ENCODE peak calls at places on chromosomes 5 and 9, in nine cellular contexts. U, X, D, R, I, L, O, K and Y are unnamed samples.

GRCh38 chr5:1484416-1485319 is 39.1 kb downstream of the LPCAT1 start:
- DNase-seq in U (no peak), X (no peak), D (no peak), R (no peak), I (no peak), L (no peak), O (peak), K (no peak), Y (no peak)

GRCh38 chr9:15697459-15697858 is 144.6 kb downstream of the CCDC171 start:
- DNase-seq in U (no peak), X (no peak), D (no peak), R (no peak), I (no peak), L (no peak), O (no peak), K (peak), Y (no peak)

GRCh38 chr9:89427621-89428221 is 70.2 kb downstream of the SEMA4D start:
- DNase-seq in U (no peak), X (no peak), D (no peak), R (no peak), I (peak), L (no peak), O (peak), K (no peak), Y (no peak)

GRCh38 chr9:134445000-134445399 is 118.7 kb downstream of the RXRA start:
- DNase-seq in U (no peak), X (no peak), D (no peak), R (no peak), I (no peak), L (no peak), O (no peak), K (peak), Y (no peak)

GRCh38 chr9:131095666-131096489 is 453 bp upstream of the AIF1L start:
- DNase-seq in U (no peak), X (peak), D (no peak), R (no peak), I (peak), L (peak), O (no peak), K (peak), Y (no peak)

GRCh38 chr5:92242170-92242569 is 859.1 kb upstream of the ARRDC3 start:
- DNase-seq in U (no peak), X (no peak), D (no peak), R (no peak), I (no peak), L (no peak), O (no peak), K (no peak), Y (no peak)

GRCh38 chr5:154577449-154577848 is 99.4 kb upstream of the HAND1 start:
- DNase-seq in U (no peak), X (peak), D (no peak), R (no peak), I (no peak), L (no peak), O (no peak), K (no peak), Y (peak)

GRCh38 chr9:677461-678097 is 163.9 kb upstream of the DMRT1 start:
- DNase-seq in U (no peak), X (no peak), D (no peak), R (no peak), I (no peak), L (peak), O (no peak), K (no peak), Y (no peak)

DNA sequence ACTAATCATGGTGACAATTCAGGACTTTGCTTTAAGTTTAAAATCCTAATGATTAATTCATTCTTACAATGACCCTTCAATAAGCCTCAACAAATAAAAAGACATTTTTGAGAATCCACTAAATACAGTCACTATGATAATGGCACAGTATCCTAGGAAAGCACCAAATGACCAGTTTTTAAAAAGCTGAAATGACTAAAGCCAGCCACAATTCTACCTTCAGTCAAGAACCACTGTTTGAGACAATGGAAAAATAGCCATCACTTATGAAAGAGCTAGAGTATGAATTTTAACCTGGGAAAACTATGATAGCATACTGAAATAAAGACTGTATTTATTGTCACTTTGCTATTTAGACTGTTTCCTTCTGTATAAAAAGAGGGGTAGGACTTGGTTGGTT is 14.0 kb downstream of the FBXW2 start:
- DNase-seq in U (no peak), X (no peak), D (no peak), R (no peak), I (no peak), L (no peak), O (no peak), K (no peak), Y (no peak)
- H3K27ac ChIP-seq in U (peak), X (no peak), D (no peak), R (peak), I (no peak), L (peak), O (no peak), K (no peak), Y (no peak)

GRCh38 chr9:129459550-129460322 is 161.2 kb downstream of the C9orf50 start:
- DNase-seq in U (no peak), X (no peak), D (no peak), R (peak), I (no peak), L (no peak), O (no peak), K (no peak), Y (peak)
- H3K4me3 ChIP-seq in U (no peak), X (no peak), D (peak), R (no peak), I (peak), L (peak), O (peak), K (no peak), Y (no peak)

DNA sequence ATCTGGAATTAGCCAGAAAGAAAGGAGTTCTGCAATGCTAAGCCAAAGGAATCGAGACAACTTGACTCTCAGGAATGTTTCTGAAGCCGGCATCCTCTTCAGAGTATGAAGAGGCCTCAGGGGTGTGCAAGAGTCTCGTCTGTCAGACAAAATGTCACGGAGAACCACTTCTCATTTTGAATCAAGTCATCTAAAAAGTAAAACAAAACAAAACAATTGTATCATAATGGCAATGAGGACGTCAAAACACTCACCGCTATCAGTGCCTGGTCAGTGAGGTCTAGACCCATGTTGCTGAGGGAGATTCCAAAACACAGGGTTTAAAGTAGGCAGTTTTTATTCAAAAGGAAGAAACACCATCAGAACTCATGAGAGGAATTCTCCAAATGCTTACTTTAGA is 89.6 kb upstream of the MAP3K1 start:
- DNase-seq in U (no peak), X (no peak), D (no peak), R (no peak), I (no peak), L (no peak), O (no peak), K (no peak), Y (no peak)
- TF ChIP-seq POLR2A in U (peak), X (no peak), D (no peak), R (no peak), I (no peak), L (no peak), O (no peak), K (no peak), Y (no peak)

GRCh38 chr5:139382781-139383180 is 316 bp downstream of the SLC23A1 start:
- DNase-seq in U (no peak), X (no peak), D (peak), R (peak), I (no peak), L (no peak), O (no peak), K (no peak), Y (no peak)

GRCh38 chr5:139382371-139382770 is 726 bp downstream of the SLC23A1 start:
- DNase-seq in U (no peak), X (no peak), D (no peak), R (peak), I (no peak), L (no peak), O (no peak), K (no peak), Y (peak)

GRCh38 chr5:139384591-139385051 is 1.5 kb upstream of the SLC23A1 start:
- DNase-seq in U (no peak), X (no peak), D (no peak), R (peak), I (no peak), L (no peak), O (no peak), K (no peak), Y (no peak)

GRCh38 chr5:139383993-139384590 is 995 bp upstream of the SLC23A1 start:
- DNase-seq in U (no peak), X (no peak), D (no peak), R (peak), I (no peak), L (no peak), O (no peak), K (no peak), Y (no peak)

DNA sequence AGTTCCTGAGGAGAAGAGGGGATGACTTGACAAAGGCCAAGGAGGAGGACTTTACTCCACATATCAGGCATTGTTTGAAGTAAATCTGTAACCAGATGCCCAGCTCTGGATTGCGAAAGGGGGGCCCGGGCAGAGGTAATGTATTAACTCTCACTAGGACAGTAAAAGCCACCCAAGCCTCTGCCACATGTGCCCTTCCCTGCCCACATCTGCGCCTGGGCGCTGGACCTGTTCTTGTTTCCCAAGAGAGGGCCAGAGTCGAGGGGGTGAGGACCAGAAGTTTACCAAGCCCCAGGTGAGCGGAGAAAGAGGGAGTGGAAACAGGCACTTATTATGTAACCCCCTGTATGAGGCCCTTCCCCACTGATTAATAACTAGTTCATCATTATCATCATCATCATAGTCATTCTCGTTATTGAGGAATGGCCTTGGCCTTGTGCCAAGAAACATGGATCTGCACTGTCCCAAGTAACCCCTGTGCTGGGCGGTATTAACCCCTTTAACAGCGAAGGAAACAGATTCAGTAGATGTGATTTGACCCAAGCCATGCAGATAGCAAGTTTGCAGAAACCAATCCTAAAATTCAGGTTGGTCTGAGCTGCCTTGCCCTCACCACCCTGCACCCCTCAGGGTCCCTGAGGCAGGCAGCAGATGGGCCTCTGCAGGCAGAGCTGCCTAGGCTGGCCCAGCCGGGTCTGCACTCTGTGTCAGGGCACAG is at the start of gene SLC23A1:
- DNase-seq in U (peak), X (no peak), D (no peak), R (peak), I (no peak), L (peak), O (no peak), K (peak), Y (peak)
- H3K27ac ChIP-seq in U (peak), X (no peak), D (peak), R (peak), I (no peak), L (peak), O (peak), K (peak), Y (peak)

GRCh38 chr5:122776143-122776542 is 1.3 kb downstream of the SNX2 start:
- DNase-seq in U (no peak), X (no peak), D (no peak), R (no peak), I (no peak), L (no peak), O (no peak), K (no peak), Y (no peak)
- H3K4me3 ChIP-seq in U (peak), X (peak), D (peak), R (peak), I (peak), L (peak), O (peak), K (peak), Y (peak)